ENCODE peak calls at places on chromosome 20, in four cellular contexts. L, J, Q and G are unnamed samples.

GRCh38 chr20:50903353-50904051 is 27.7 kb downstream of the ADNP start:
- DNase-seq in L (no peak), Q (no peak), J (no peak), G (no peak)

GRCh38 chr20:46990017-46990810 is 95.6 kb downstream of the EYA2 start:
- DNase-seq in Q (no peak), L (no peak), J (no peak), G (no peak)

GRCh38 chr20:23668477-23668951 is 20.3 kb downstream of the CST4 start:
- DNase-seq in Q (no peak), L (peak; percentile 18), J (no peak), G (no peak)

GRCh38 chr20:10466325-10466724 is 31.2 kb downstream of the SLX4IP start:
- DNase-seq in Q (no peak), J (no peak), L (no peak), G (no peak)

GRCh38 chr20:61919239-61919638 is 146.4 kb downstream of the TAF4 start:
- DNase-seq in Q (no peak), J (no peak), L (no peak), G (no peak)

GRCh38 chr20:36281785-36282380 is 24.3 kb upstream of the DLGAP4 start:
- DNase-seq in J (no peak), Q (no peak), L (no peak), G (no peak)

GRCh38 chr20:37270586-37271420 is 9.2 kb upstream of the GHRH start:
- DNase-seq in J (peak; percentile 56), Q (no peak), L (no peak), G (no peak)

GRCh38 chr20:2688041-2688591 is 4.5 kb upstream of the EBF4 start:
- DNase-seq in L (no peak), J (peak; percentile 10), Q (peak; percentile 82), G (peak; percentile 66)

GRCh38 chr20:59948828-59949720 is 8.9 kb downstream of the FAM217B start:
- DNase-seq in J (peak; percentile 18), L (peak; percentile 46), Q (no peak), G (no peak)

GRCh38 chr20:4006640-4007039 is 8.7 kb downstream of the RNF24 start:
- DNase-seq in J (no peak), Q (no peak), L (no peak), G (no peak)

GRCh38 chr20:55269913-55270312 is 735.4 kb downstream of the CBLN4 start:
- DNase-seq in L (no peak), Q (no peak), J (no peak), G (no peak)

GRCh38 chr20:59006167-59006863 is 739 bp downstream of the CTSZ start:
- DNase-seq in Q (no peak), J (no peak), L (no peak), G (no peak)

GRCh38 chr20:32971703-32972161 is 32.5 kb downstream of the SUN5 start:
- DNase-seq in Q (no peak), J (no peak), L (no peak), G (no peak)

GRCh38 chr20:2365666-2366065 is 15.0 kb upstream of the TGM6 start:
- DNase-seq in J (no peak), Q (no peak), L (no peak), G (no peak)

GRCh38 chr20:45181639-45182038 is 6.9 kb downstream of the PI3 start:
- DNase-seq in J (no peak), L (no peak), Q (no peak), G (no peak)

GRCh38 chr20:45867811-45868176 is 10.4 kb downstream of the ZSWIM3 start:
- DNase-seq in Q (no peak), J (no peak), L (no peak), G (no peak)

GRCh38 chr20:50259705-50260479 is 69.3 kb downstream of the CEBPB start:
- DNase-seq in Q (no peak), J (no peak), L (no peak), G (no peak)

GRCh38 chr20:19701449-19701848 is 56.6 kb upstream of the RIN2 start:
- DNase-seq in Q (no peak), J (no peak), L (no peak), G (no peak)